ENCODE peak calls at places on chromosomes 2 and 18, in six cellular contexts. P, F, R, T, D and Y are unnamed samples.

GRCh38 chr18:13376298-13376840 is 157.8 kb downstream of the LDLRAD4 start:
- DNase-seq in P (no peak), F (no peak), R (no peak), T (no peak), D (no peak), Y (no peak)

GRCh38 chr18:37997695-37998094 is 432.1 kb upstream of the CELF4 start:
- DNase-seq in P (no peak), F (no peak), R (no peak), T (no peak), D (no peak), Y (no peak)

GRCh38 chr2:127187081-127187775 is 32.9 kb downstream of the CYP27C1 start:
- DNase-seq in P (no peak), F (no peak), R (no peak), T (no peak), D (no peak), Y (no peak)

GRCh38 chr2:127526940-127527804 is 883 bp upstream of the IWS1 start:
- DNase-seq in P (no peak), F (no peak), R (peak), T (no peak), D (no peak), Y (no peak)

GRCh38 chr2:237315170-237315880 is 98.6 kb downstream of the COL6A3 start:
- DNase-seq in P (peak), F (peak), R (peak), T (peak), D (peak), Y (peak)

GRCh38 chr2:37851828-37852584 is 73.1 kb upstream of the RMDN2 start:
- DNase-seq in P (no peak), F (no peak), R (no peak), T (no peak), D (no peak), Y (no peak)

GRCh38 chr2:65204461-65205230 is 23.0 kb upstream of the ACTR2 start:
- DNase-seq in P (no peak), F (no peak), R (no peak), T (peak), D (no peak), Y (no peak)

GRCh38 chr18:27483266-27483665 is 298.2 kb upstream of the CHST9 start:
- DNase-seq in P (no peak), F (no peak), R (no peak), T (no peak), D (no peak), Y (no peak)

GRCh38 chr2:75556679-75557366 is 3.9 kb downstream of the EVA1A start:
- DNase-seq in P (no peak), F (no peak), R (no peak), T (no peak), D (no peak), Y (no peak)
- H3K4me3 ChIP-seq in P (no peak), F (no peak), R (no peak), T (no peak), D (no peak), Y (no peak)

GRCh38 chr18:74497308-74497640 is 1.1 kb downstream of the CNDP2 start:
- DNase-seq in P (no peak), F (no peak), R (no peak), T (no peak), D (no peak), Y (no peak)

GRCh38 chr18:74497778-74498177 is 1.6 kb downstream of the CNDP2 start:
- DNase-seq in P (no peak), F (no peak), R (no peak), T (no peak), D (no peak), Y (no peak)

GRCh38 chr18:74495581-74496507 is at the start of gene CNDP2:
- DNase-seq in P (peak), F (peak), R (peak), T (peak), D (peak), Y (peak)

GRCh38 chr18:74494514-74494913 is 1.6 kb upstream of the CNDP2 start:
- DNase-seq in P (no peak), F (no peak), R (no peak), T (no peak), D (no peak), Y (no peak)

DNA sequence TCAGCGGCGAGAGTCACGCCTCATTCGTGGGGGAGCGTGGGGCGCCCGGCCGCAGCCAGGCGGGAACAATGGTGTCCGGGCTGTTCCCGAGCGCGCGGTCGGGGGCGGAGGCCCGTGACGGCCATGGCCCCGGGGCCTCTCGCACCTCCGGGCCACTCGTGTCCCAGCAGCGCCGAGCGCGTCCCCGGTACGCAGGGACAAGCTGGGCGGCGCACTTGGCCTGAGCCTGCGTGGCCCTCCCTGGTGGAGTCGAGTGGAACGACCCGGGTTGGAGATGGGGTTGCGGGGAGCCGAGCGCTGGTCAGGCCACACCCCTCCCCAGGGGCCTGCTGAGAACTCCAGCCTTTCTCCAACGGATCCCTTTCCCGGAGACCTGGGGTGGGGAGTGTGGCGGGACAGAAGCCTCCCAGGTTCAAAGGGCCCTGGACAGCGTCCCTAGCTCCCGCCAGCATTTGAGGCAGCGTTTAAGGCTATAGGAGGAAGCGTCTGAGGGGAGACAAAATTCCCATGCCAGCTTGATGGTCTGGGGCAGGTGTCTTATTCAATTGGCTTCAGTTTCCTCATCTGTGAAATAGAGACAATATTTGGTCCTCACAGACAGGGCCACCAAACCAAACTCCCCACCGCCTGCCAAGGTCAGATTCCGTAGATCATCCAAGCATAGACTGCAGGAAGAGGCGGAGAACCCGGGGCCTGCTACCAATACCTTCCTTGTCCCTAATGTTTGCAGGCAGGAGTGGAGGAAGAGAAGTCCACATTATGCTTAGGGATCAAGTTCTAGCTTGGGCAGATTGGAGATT is 545 bp downstream of the CNDP2 start:
- DNase-seq in P (peak), F (peak), R (peak), T (peak), D (peak), Y (no peak)
- TF ChIP-seq CTCF in P (peak), F (no peak), R (no peak), T (peak), D (no peak), Y (peak)

GRCh38 chr2:143936758-143937562 is 583.0 kb downstream of the ZEB2 start:
- DNase-seq in P (peak), F (peak), R (no peak), T (peak), D (peak), Y (no peak)

GRCh38 chr2:143940720-143941119 is 579.2 kb downstream of the ZEB2 start:
- DNase-seq in P (no peak), F (no peak), R (no peak), T (no peak), D (no peak), Y (no peak)

GRCh38 chr2:143934913-143935310 is 585.0 kb downstream of the ZEB2 start:
- DNase-seq in P (no peak), F (no peak), R (no peak), T (no peak), D (no peak), Y (no peak)

GRCh38 chr2:143939976-143940375 is 579.9 kb downstream of the ZEB2 start:
- DNase-seq in P (no peak), F (no peak), R (no peak), T (no peak), D (no peak), Y (no peak)

GRCh38 chr2:143937563-143938346 is 582.2 kb downstream of the ZEB2 start:
- DNase-seq in P (no peak), F (peak), R (no peak), T (no peak), D (no peak), Y (no peak)
- H3K4me3 ChIP-seq in P (peak), F (peak), R (peak), T (peak), D (peak), Y (peak)

DNA sequence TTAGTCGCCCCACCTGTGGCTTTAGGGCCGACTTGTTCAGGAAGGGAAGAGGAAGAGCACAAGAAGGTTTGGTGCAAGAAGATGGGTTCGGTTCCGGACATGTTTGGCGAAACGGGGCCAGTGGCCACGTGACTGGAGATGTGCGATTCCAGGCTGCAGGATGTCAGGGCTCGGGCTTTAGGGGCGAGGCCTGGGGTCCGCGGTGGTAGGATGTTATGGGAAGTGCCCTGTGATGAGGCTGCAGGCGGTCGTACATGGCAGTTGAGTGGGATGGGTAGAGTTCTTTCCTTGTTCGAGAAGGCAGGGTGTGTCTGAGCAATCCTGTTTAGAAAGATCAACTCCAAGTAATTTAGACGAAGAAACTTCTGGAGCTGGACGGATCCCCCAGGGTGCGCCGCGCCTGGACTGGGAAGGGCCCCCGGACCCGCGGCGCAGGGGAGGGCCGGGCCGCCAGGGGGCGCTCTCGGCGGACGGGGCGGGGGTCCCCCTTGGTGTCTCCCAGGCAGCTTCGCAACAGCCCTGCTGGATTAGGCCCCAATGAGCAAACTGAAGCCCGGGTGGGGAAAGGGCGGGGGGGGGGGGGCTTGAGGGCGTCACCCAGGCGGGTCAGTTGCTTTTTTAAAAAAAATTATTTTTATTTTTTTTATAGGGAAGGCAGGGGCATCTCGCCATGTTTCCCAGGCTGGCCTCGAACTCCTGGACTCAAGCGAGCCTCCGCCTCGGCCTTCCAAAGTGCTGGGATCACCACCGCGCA is 17.2 kb upstream of the SDC1 start:
- DNase-seq in P (no peak), F (no peak), R (no peak), T (no peak), D (no peak), Y (no peak)
- TF ChIP-seq CTCF in P (peak), F (peak), R (no peak), T (peak), D (peak), Y (peak)

DNA sequence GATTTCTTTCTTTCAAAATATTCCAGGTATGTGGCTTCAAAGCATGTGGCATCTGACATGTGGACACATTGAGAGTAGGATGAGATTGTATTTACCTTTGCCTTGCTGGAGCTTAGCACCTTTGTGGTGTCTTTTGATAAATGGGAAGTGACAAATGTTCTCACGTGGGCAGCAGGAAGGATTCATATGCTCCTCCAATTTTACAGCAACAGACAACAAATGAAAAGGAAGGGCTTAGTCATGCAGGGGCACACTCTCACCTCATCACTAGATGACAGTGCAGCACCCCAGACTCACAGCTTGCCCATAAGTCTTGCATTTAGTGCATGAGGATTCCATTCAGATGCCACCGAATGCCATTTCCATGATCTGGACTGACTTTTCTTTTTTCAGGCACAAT is 39.8 kb upstream of the DAPL1 start:
- DNase-seq in P (no peak), F (no peak), R (no peak), T (no peak), D (no peak), Y (no peak)
- H3K4me3 ChIP-seq in P (no peak), F (no peak), R (no peak), T (no peak), D (no peak), Y (no peak)

GRCh38 chr18:54043484-54044256 is 180.8 kb downstream of the MBD2 start:
- DNase-seq in P (no peak), F (no peak), R (no peak), T (no peak), D (no peak), Y (no peak)
- TF ChIP-seq CTCF in P (no peak), F (peak), R (no peak), T (peak), D (no peak), Y (no peak)

GRCh38 chr2:28391564-28392296 is 928 bp upstream of the FOSL2 start:
- DNase-seq in P (peak), F (peak), R (peak), T (peak), D (peak), Y (no peak)

GRCh38 chr2:28387082-28387960 is 5.3 kb upstream of the FOSL2 start:
- DNase-seq in P (no peak), F (no peak), R (no peak), T (no peak), D (no peak), Y (no peak)

GRCh38 chr2:28390241-28390856 is 2.3 kb upstream of the FOSL2 start:
- DNase-seq in P (peak), F (peak), R (peak), T (peak), D (peak), Y (peak)

GRCh38 chr2:28390857-28391563 is 1.6 kb upstream of the FOSL2 start:
- DNase-seq in P (peak), F (peak), R (peak), T (peak), D (peak), Y (no peak)

GRCh38 chr2:28389399-28390240 is 3.0 kb upstream of the FOSL2 start:
- DNase-seq in P (no peak), F (no peak), R (no peak), T (peak), D (no peak), Y (no peak)
- H3K4me3 ChIP-seq in P (peak), F (peak), R (peak), T (peak), D (peak), Y (peak)

GRCh38 chr2:69156624-69157023 is 143.6 kb downstream of the ANTXR1 start:
- DNase-seq in P (no peak), F (no peak), R (no peak), T (no peak), D (no peak), Y (no peak)

GRCh38 chr2:69162121-69162520 is 149.1 kb downstream of the ANTXR1 start:
- DNase-seq in P (no peak), F (no peak), R (no peak), T (no peak), D (no peak), Y (no peak)

GRCh38 chr2:69157441-69157840 is 144.5 kb downstream of the ANTXR1 start:
- DNase-seq in P (no peak), F (no peak), R (no peak), T (no peak), D (no peak), Y (no peak)

GRCh38 chr2:69163109-69163508 is 150.1 kb downstream of the ANTXR1 start:
- DNase-seq in P (no peak), F (no peak), R (no peak), T (no peak), D (peak), Y (peak)

DNA sequence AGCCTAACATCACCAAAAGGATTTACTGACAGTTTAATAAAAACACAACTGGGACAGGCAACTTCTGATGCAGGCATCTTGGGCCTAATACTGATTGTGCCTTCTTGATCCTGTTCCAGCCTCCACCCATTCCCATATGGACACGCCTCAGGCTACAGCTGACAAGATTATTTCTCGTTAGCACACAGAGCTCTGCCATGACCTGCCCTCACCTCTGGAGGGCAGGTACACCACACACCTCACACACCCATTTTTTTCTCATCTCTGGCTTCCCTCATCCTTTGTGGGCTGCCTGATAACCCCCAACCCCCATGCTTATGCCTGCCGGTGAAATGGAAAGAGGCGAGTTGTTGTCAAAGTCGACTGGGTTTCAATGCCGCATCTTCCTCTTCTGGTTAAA is 147.0 kb downstream of the ANTXR1 start:
- DNase-seq in P (no peak), F (no peak), R (no peak), T (no peak), D (no peak), Y (no peak)
- TF ChIP-seq CTCF in P (no peak), F (no peak), R (no peak), T (no peak), D (no peak), Y (no peak)

GRCh38 chr2:111703759-111704158 is 180.2 kb downstream of the ANAPC1 start:
- DNase-seq in P (peak), F (no peak), R (no peak), T (no peak), D (no peak), Y (no peak)
- H3K4me3 ChIP-seq in P (no peak), F (no peak), R (no peak), T (no peak), D (no peak), Y (no peak)